ENCODE peak calls at places on chromosomes 4 and X, in four cellular contexts. Z is H1, I is GM12878, T is K562. F is an unnamed sample.
A peak's percentile ranks its signal among the peaks of the same experiment; 100 is the strongest.

GRCh38 chr4:41160010-41160789 is 54.1 kb downstream of the APBB2 start:
- DNase-seq in Z (peak; percentile 27), I (no peak), T (no peak), F (peak; percentile 93)

GRCh38 chr4:8409271-8410065 is 31.1 kb downstream of the ACOX3 start:
- DNase-seq in Z (no peak), I (no peak), T (peak; percentile 82), F (no peak)

GRCh38 chr4:56197387-56197786 is 189.9 kb downstream of the AASDH start:
- DNase-seq in Z (no peak), I (no peak), T (no peak), F (no peak)

GRCh38 chrX:130728208-130728607 is 174.8 kb downstream of the ENOX2 start:
- DNase-seq in Z (no peak), I (no peak), T (no peak), F (no peak)

GRCh38 chr4:19614171-19614570 is 637.5 kb upstream of the SLIT2 start:
- DNase-seq in Z (no peak), I (no peak), T (no peak), F (no peak)

GRCh38 chr4:8867624-8868320 is 3.9 kb downstream of the HMX1 start:
- DNase-seq in Z (no peak), I (no peak), T (no peak), F (no peak)

GRCh38 chr4:110634320-110635154 is 11.7 kb upstream of the PITX2 start:
- DNase-seq in Z (no peak), I (no peak), T (no peak), F (no peak)

GRCh38 chr4:99723555-99724450 is 66.2 kb upstream of the C4orf54 start:
- DNase-seq in Z (no peak), I (no peak), T (peak; percentile 88), F (peak; percentile 10)

GRCh38 chr4:136687118-136687517 is 845.2 kb downstream of the PCDH18 start:
- DNase-seq in Z (no peak), I (no peak), T (peak; percentile 1), F (no peak)

GRCh38 chr4:88230953-88231835 is 53.2 kb downstream of the PPM1K start:
- DNase-seq in Z (no peak), I (no peak), T (no peak), F (no peak)

GRCh38 chrX:95703696-95704095 is 980.9 kb upstream of the DIAPH2 start:
- DNase-seq in Z (no peak), I (no peak), T (no peak), F (no peak)

GRCh38 chr4:20318011-20318898 is 66.5 kb downstream of the SLIT2 start:
- DNase-seq in Z (no peak), I (no peak), T (no peak), F (no peak)

GRCh38 chrX:68743754-68744153 is 85.1 kb upstream of the EFNB1 start:
- DNase-seq in Z (no peak), I (no peak), T (peak; percentile 43), F (no peak)

GRCh38 chr4:120843840-120844527 is 78.5 kb downstream of the PRDM5 start:
- DNase-seq in Z (peak; percentile 13), I (no peak), T (no peak), F (no peak)

GRCh38 chr4:138898282-138898681 is 117.3 kb upstream of the NOCT start:
- DNase-seq in Z (no peak), I (no peak), T (no peak), F (no peak)

GRCh38 chr4:41360214-41360910 is 103.6 kb downstream of the UCHL1 start:
- DNase-seq in Z (no peak), I (no peak), T (peak; percentile 9), F (no peak)

GRCh38 chr4:155960522-155960921 is 6.9 kb upstream of the CTSO start:
- DNase-seq in Z (no peak), I (no peak), T (no peak), F (no peak)

GRCh38 chrX:125205918-125206665 is 113.6 kb upstream of the TEX13C start:
- DNase-seq in Z (no peak), I (no peak), T (no peak), F (no peak)

GRCh38 chr4:154707877-154708276 is 35.9 kb upstream of the LRAT start:
- DNase-seq in Z (no peak), I (no peak), T (no peak), F (peak; percentile 88)

GRCh38 chr4:48635980-48636379 is 144.1 kb downstream of the FRYL start:
- DNase-seq in Z (no peak), I (no peak), T (no peak), F (no peak)

GRCh38 chr4:124262211-124263179 is 450.0 kb downstream of the ANKRD50 start:
- DNase-seq in Z (peak; percentile 19), I (peak; percentile 11), T (peak; percentile 77), F (peak; percentile 79)

GRCh38 chr4:2852481-2852881 is 8.8 kb downstream of the ADD1 start:
- DNase-seq in Z (no peak), I (peak; percentile 59), T (peak; percentile 63), F (no peak)

GRCh38 chr4:338759-339097 is 1.1 kb downstream of the ZNF141 start:
- DNase-seq in Z (no peak), I (no peak), T (no peak), F (no peak)

GRCh38 chrX:22116585-22117546 is 84.7 kb downstream of the PHEX start:
- DNase-seq in Z (no peak), I (no peak), T (no peak), F (no peak)

GRCh38 chrX:103343105-103343504 is 13.1 kb downstream of the TCEAL7 start:
- DNase-seq in Z (no peak), I (no peak), T (peak; percentile 50), F (peak; percentile 16)

GRCh38 chrX:57906790-57907189 is 3.5 kb downstream of the ZXDA start:
- DNase-seq in Z (no peak), I (no peak), T (no peak), F (no peak)

GRCh38 chr4:102501635-102502382 is 650 bp downstream of the NFKB1 start:
- DNase-seq in Z (no peak), I (peak; percentile 54), T (peak; percentile 88), F (peak; percentile 75)

GRCh38 chr4:132238697-132239096 is 910.4 kb upstream of the PCDH10 start:
- DNase-seq in Z (no peak), I (no peak), T (no peak), F (no peak)

GRCh38 chr4:173247316-173247715 is 78.7 kb downstream of the GALNT7 start:
- DNase-seq in Z (no peak), I (no peak), T (no peak), F (no peak)

GRCh38 chrX:11269006-11269405 is 24.2 kb upstream of the AMELX start:
- DNase-seq in Z (no peak), I (no peak), T (peak; percentile 63), F (no peak)

GRCh38 chrX:70046978-70047377 is 2.8 kb downstream of the AWAT2 start:
- DNase-seq in Z (no peak), I (no peak), T (no peak), F (no peak)

GRCh38 chr4:95232358-95233156 is 316.2 kb downstream of the UNC5C start:
- DNase-seq in Z (no peak), I (no peak), T (no peak), F (no peak)

GRCh38 chr4:153532636-153533035 is 66.5 kb downstream of the TMEM131L start:
- DNase-seq in Z (no peak), I (no peak), T (no peak), F (no peak)

GRCh38 chr4:153530996-153531375 is 64.8 kb downstream of the TMEM131L start:
- DNase-seq in Z (no peak), I (no peak), T (no peak), F (no peak)

GRCh38 chr4:153532227-153532626 is 66.1 kb downstream of the TMEM131L start:
- DNase-seq in Z (no peak), I (no peak), T (no peak), F (no peak)

GRCh38 chr4:153534792-153535629 is 68.9 kb downstream of the TMEM131L start:
- DNase-seq in Z (no peak), I (no peak), T (no peak), F (no peak)

DNA sequence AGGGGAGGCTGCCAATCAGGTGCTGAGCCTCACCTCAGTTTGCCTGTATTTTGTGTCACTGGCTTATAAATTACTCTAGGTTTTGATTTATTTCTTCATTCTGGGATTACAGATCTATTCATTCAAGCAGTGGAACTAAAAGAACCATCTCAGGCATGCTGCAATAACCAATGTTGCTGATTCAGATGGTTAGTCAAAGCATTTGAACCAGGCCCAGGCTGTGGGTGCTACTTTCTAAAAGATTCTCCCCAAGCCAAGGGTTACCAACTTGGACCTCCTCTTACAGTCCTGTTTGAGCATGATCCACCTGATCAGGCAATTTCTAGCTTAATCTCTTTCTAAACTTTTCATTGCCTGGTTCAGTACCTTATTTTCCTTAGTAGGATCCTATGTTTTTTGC is 67.2 kb downstream of the TMEM131L start:
- DNase-seq in Z (no peak), I (no peak), T (no peak), F (no peak)
- TF ChIP-seq SIN3A in Z (no peak), I (no peak), T (no peak), F (no peak)

GRCh38 chrX:73398185-73398914 is 48.5 kb upstream of the CDX4 start:
- DNase-seq in Z (no peak), I (no peak), T (no peak), F (no peak)
- TF ChIP-seq EGR1 in Z (no peak), I (no peak), T (no peak), F (no peak)

GRCh38 chr4:73832651-73833237 is 3.7 kb upstream of the CXCL6 start:
- DNase-seq in Z (no peak), I (no peak), T (peak; percentile 83), F (no peak)
- TF ChIP-seq ZNF274 in Z (no peak), I (no peak), T (no peak), F (no peak)

GRCh38 chr4:150001815-150002214 is 76.4 kb upstream of the DCLK2 start:
- DNase-seq in Z (no peak), I (no peak), T (no peak), F (no peak)

GRCh38 chr4:150005537-150005936 is 72.7 kb upstream of the DCLK2 start:
- DNase-seq in Z (no peak), I (no peak), T (no peak), F (no peak)

GRCh38 chr4:150004481-150004880 is 73.8 kb upstream of the DCLK2 start:
- DNase-seq in Z (no peak), I (no peak), T (no peak), F (no peak)

GRCh38 chr4:149999485-150000074 is 78.7 kb upstream of the DCLK2 start:
- DNase-seq in Z (no peak), I (no peak), T (peak; percentile 17), F (peak; percentile 60)

GRCh38 chr4:150002561-150002960 is 75.7 kb upstream of the DCLK2 start:
- DNase-seq in Z (no peak), I (no peak), T (no peak), F (no peak)
- TF ChIP-seq SIN3A in Z (no peak), I (no peak), T (no peak), F (no peak)

F was measured in HCT116.